ENCODE peak calls at places on chromosomes 7 and 10, in four cellular contexts. One of them, this sample, is unnamed.

GRCh38 chr10:30562787-30563186 is 66.8 kb downstream of the LYZL2 start:
- DNase-seq in effector CD4-positive, alpha-beta T cell: no peak
- DNase-seq in anterior cingulate cortex: no peak
- DNase-seq in endothelial cell: no peak
- DNase-seq in this sample: no peak

GRCh38 chr10:80468002-80468401 is 13.9 kb downstream of the TSPAN14 start:
- DNase-seq in effector CD4-positive, alpha-beta T cell: peak; percentile 48
- DNase-seq in anterior cingulate cortex: peak; percentile 58
- DNase-seq in endothelial cell: peak; percentile 90
- DNase-seq in this sample: peak; percentile 90

GRCh38 chr10:17235136-17235535 is 7.1 kb downstream of the VIM start:
- DNase-seq in anterior cingulate cortex: no peak
- DNase-seq in effector CD4-positive, alpha-beta T cell: no peak
- DNase-seq in endothelial cell: no peak
- DNase-seq in this sample: no peak

GRCh38 chr7:108252177-108252576 is 122.0 kb upstream of the LAMB4 start:
- DNase-seq in endothelial cell: no peak
- DNase-seq in effector CD4-positive, alpha-beta T cell: no peak
- DNase-seq in anterior cingulate cortex: peak; percentile 16
- DNase-seq in this sample: peak; percentile 39

GRCh38 chr10:119233821-119234220 is 26.4 kb downstream of the GRK5 start:
- DNase-seq in effector CD4-positive, alpha-beta T cell: no peak
- DNase-seq in endothelial cell: no peak
- DNase-seq in anterior cingulate cortex: no peak
- DNase-seq in this sample: no peak

GRCh38 chr7:81768951-81769778 is 682 bp downstream of the HGF start:
- DNase-seq in effector CD4-positive, alpha-beta T cell: no peak
- DNase-seq in anterior cingulate cortex: no peak
- DNase-seq in endothelial cell: no peak
- DNase-seq in this sample: no peak

GRCh38 chr7:16084875-16085274 is 336.5 kb downstream of the CRPPA start:
- DNase-seq in endothelial cell: no peak
- DNase-seq in anterior cingulate cortex: no peak
- DNase-seq in effector CD4-positive, alpha-beta T cell: no peak
- DNase-seq in this sample: no peak

GRCh38 chr7:133853706-133854276 is 273.3 kb upstream of the LRGUK start:
- DNase-seq in effector CD4-positive, alpha-beta T cell: no peak
- DNase-seq in anterior cingulate cortex: no peak
- DNase-seq in endothelial cell: peak; percentile 34
- DNase-seq in this sample: no peak

GRCh38 chr10:112821042-112821441 is 129.0 kb upstream of the TCF7L2 start:
- DNase-seq in endothelial cell: no peak
- DNase-seq in anterior cingulate cortex: no peak
- DNase-seq in effector CD4-positive, alpha-beta T cell: no peak
- DNase-seq in this sample: no peak

GRCh38 chr7:22639400-22639799 is 87.6 kb upstream of the IL6 start:
- DNase-seq in anterior cingulate cortex: no peak
- DNase-seq in endothelial cell: no peak
- DNase-seq in effector CD4-positive, alpha-beta T cell: no peak
- DNase-seq in this sample: no peak

GRCh38 chr10:73950569-73950968 is 39.6 kb downstream of the PLAU start:
- DNase-seq in anterior cingulate cortex: no peak
- DNase-seq in endothelial cell: no peak
- DNase-seq in effector CD4-positive, alpha-beta T cell: no peak
- DNase-seq in this sample: no peak

GRCh38 chr10:788796-789748 is 99.6 kb upstream of the DIP2C start:
- DNase-seq in effector CD4-positive, alpha-beta T cell: no peak
- DNase-seq in anterior cingulate cortex: peak; percentile 79
- DNase-seq in endothelial cell: peak; percentile 79
- DNase-seq in this sample: peak; percentile 94

GRCh38 chr10:90969947-90970673 is 49.2 kb upstream of the ANKRD1 start:
- DNase-seq in endothelial cell: no peak
- DNase-seq in effector CD4-positive, alpha-beta T cell: no peak
- DNase-seq in anterior cingulate cortex: no peak
- DNase-seq in this sample: no peak

GRCh38 chr7:112995091-112995824 is 91.4 kb downstream of the GPR85 start:
- DNase-seq in effector CD4-positive, alpha-beta T cell: no peak
- DNase-seq in endothelial cell: no peak
- DNase-seq in anterior cingulate cortex: no peak
- DNase-seq in this sample: no peak

GRCh38 chr7:94276797-94277196 is 117.9 kb upstream of the COL1A2 start:
- DNase-seq in effector CD4-positive, alpha-beta T cell: no peak
- DNase-seq in anterior cingulate cortex: no peak
- DNase-seq in endothelial cell: no peak
- DNase-seq in this sample: peak; percentile 35

GRCh38 chr7:128931965-128932861 is 5.5 kb upstream of the IRF5 start:
- DNase-seq in anterior cingulate cortex: no peak
- DNase-seq in endothelial cell: no peak
- DNase-seq in effector CD4-positive, alpha-beta T cell: no peak
- DNase-seq in this sample: no peak

GRCh38 chr7:2204446-2204845 is 28.3 kb downstream of the MAD1L1 start:
- DNase-seq in anterior cingulate cortex: no peak
- DNase-seq in endothelial cell: no peak
- DNase-seq in effector CD4-positive, alpha-beta T cell: no peak
- DNase-seq in this sample: no peak

GRCh38 chr10:110279062-110279986 is 25.4 kb downstream of the SMNDC1 start:
- DNase-seq in effector CD4-positive, alpha-beta T cell: peak; percentile 38
- DNase-seq in endothelial cell: peak; percentile 47
- DNase-seq in anterior cingulate cortex: peak; percentile 78
- DNase-seq in this sample: peak; percentile 92

GRCh38 chr7:150838965-150839650 is 13.2 kb upstream of the AOC1 start:
- DNase-seq in endothelial cell: no peak
- DNase-seq in effector CD4-positive, alpha-beta T cell: no peak
- DNase-seq in anterior cingulate cortex: no peak
- DNase-seq in this sample: no peak

GRCh38 chr7:115094163-115094562 is 172.3 kb downstream of the MDFIC start:
- DNase-seq in endothelial cell: no peak
- DNase-seq in effector CD4-positive, alpha-beta T cell: no peak
- DNase-seq in anterior cingulate cortex: no peak
- DNase-seq in this sample: no peak

GRCh38 chr7:149422065-149422913 is 38.6 kb downstream of the ZNF777 start:
- DNase-seq in endothelial cell: peak; percentile 83
- DNase-seq in anterior cingulate cortex: peak; percentile 16
- DNase-seq in effector CD4-positive, alpha-beta T cell: peak; percentile 58
- DNase-seq in this sample: peak; percentile 28